ENCODE peak calls at places on chromosomes 5 and 9, in seven cellular contexts. P is osteocyte; X is MCF 10A; Y is right cardiac atrium; H is H4; Z is activated gamma-delta T cell treated with anti-CD3 and anti-CD28 coated beads, Interleukin-2, amount 50 U/mL, for 16 hours; T is cardiac fibroblast. L is an unnamed sample.

GRCh38 chr5:73365990-73366667 is 82.4 kb downstream of the FOXD1 start:
- DNase-seq in P (no peak), X (no peak), Y (no peak), H (no peak), Z (no peak), T (no peak), L (no peak)

GRCh38 chr5:180645609-180646204 is 3.7 kb downstream of the FLT4 start:
- DNase-seq in P (no peak), X (no peak), Y (no peak), H (no peak), Z (no peak), T (no peak), L (no peak)

GRCh38 chr9:36470891-36471290 is 70.8 kb upstream of the RNF38 start:
- DNase-seq in P (no peak), X (peak; percentile 62), Y (peak; percentile 83), H (peak; percentile 81), Z (no peak), T (peak; percentile 83), L (no peak)

GRCh38 chr5:15995206-15996052 is 184.2 kb downstream of the MARCHF11 start:
- DNase-seq in P (no peak), X (peak; percentile 56), Y (no peak), H (peak; percentile 16), Z (no peak), T (peak; percentile 65), L (peak; percentile 45)

GRCh38 chr5:150219142-150219541 is 29.3 kb downstream of the SLC6A7 start:
- DNase-seq in P (no peak), X (no peak), Y (no peak), H (no peak), Z (no peak), T (no peak), L (no peak)

GRCh38 chr9:72477862-72478564 is 43.4 kb upstream of the TMC1 start:
- DNase-seq in P (no peak), X (peak; percentile 86), Y (no peak), H (peak; percentile 92), Z (no peak), T (peak; percentile 83), L (no peak)

GRCh38 chr5:122156724-122157325 is 27.5 kb downstream of the ZNF474 start:
- DNase-seq in P (no peak), X (peak; percentile 73), Y (no peak), H (peak; percentile 53), Z (no peak), T (peak; percentile 80), L (peak; percentile 66)

GRCh38 chr9:15642369-15642962 is 89.6 kb downstream of the CCDC171 start:
- DNase-seq in P (no peak), X (peak; percentile 51), Y (no peak), H (peak; percentile 42), Z (no peak), T (peak; percentile 68), L (peak; percentile 58)

GRCh38 chr9:106482733-106483132 is 380.2 kb upstream of the ZNF462 start:
- DNase-seq in P (no peak), X (peak; percentile 78), Y (no peak), H (peak; percentile 34), Z (no peak), T (no peak), L (no peak)

GRCh38 chr9:131622536-131622935 is 77.2 kb downstream of the PRRT1B start:
- DNase-seq in P (no peak), X (no peak), Y (no peak), H (no peak), Z (no peak), T (no peak), L (no peak)

GRCh38 chr5:172114875-172115422 is 73.1 kb downstream of the STK10 start:
- DNase-seq in P (no peak), X (no peak), Y (peak; percentile 85), H (no peak), Z (peak; percentile 68), T (no peak), L (no peak)

GRCh38 chr9:79829566-79830347 is 258.0 kb downstream of the TLE4 start:
- DNase-seq in P (no peak), X (no peak), Y (no peak), H (no peak), Z (no peak), T (no peak), L (no peak)

GRCh38 chr5:67235399-67236110 is 39.0 kb upstream of the CD180 start:
- DNase-seq in P (no peak), X (no peak), Y (no peak), H (no peak), Z (no peak), T (no peak), L (no peak)

GRCh38 chr5:7169240-7169878 is 226.6 kb upstream of the ADCY2 start:
- DNase-seq in P (no peak), X (no peak), Y (no peak), H (no peak), Z (no peak), T (no peak), L (no peak)

GRCh38 chr5:51214736-51215135 is 168.5 kb upstream of the ISL1 start:
- DNase-seq in P (no peak), X (no peak), Y (no peak), H (no peak), Z (no peak), T (no peak), L (no peak)

GRCh38 chr5:164253764-164254163 is 748.3 kb downstream of the MAT2B start:
- DNase-seq in P (no peak), X (no peak), Y (no peak), H (no peak), Z (no peak), T (no peak), L (no peak)

GRCh38 chr5:143206194-143207053 is 197.1 kb downstream of the NR3C1 start:
- DNase-seq in P (no peak), X (peak; percentile 69), Y (no peak), H (no peak), Z (no peak), T (no peak), L (peak; percentile 46)

GRCh38 chr5:144680711-144681110 is 510.0 kb downstream of the KCTD16 start:
- DNase-seq in P (no peak), X (no peak), Y (no peak), H (no peak), Z (no peak), T (no peak), L (no peak)

GRCh38 chr5:172450861-172451695 is 3.2 kb downstream of the SH3PXD2B start:
- DNase-seq in P (no peak), X (peak; percentile 76), Y (no peak), H (no peak), Z (no peak), T (peak; percentile 59), L (no peak)

GRCh38 chr5:81626524-81626923 is 124.4 kb downstream of the SSBP2 start:
- DNase-seq in P (no peak), X (peak; percentile 67), Y (no peak), H (peak; percentile 27), Z (no peak), T (peak; percentile 80), L (no peak)

GRCh38 chr5:139844472-139845145 is 49.0 kb downstream of the PSD2 start:
- DNase-seq in P (peak; percentile 89), X (peak; percentile 82), Y (peak; percentile 87), H (peak; percentile 69), Z (peak; percentile 60), T (peak; percentile 77), L (peak; percentile 10)

GRCh38 chr5:66864240-66864884 is 268.2 kb downstream of the MAST4 start:
- DNase-seq in P (no peak), X (peak; percentile 55), Y (no peak), H (peak; percentile 65), Z (no peak), T (peak; percentile 88), L (no peak)

GRCh38 chr5:112848116-112848811 is 12.8 kb upstream of the SRP19 start:
- DNase-seq in P (no peak), X (peak; percentile 80), Y (no peak), H (peak; percentile 85), Z (no peak), T (peak; percentile 84), L (peak; percentile 73)

GRCh38 chr5:158658439-158659230 is 441.1 kb downstream of the EBF1 start:
- DNase-seq in P (no peak), X (peak; percentile 53), Y (no peak), H (no peak), Z (no peak), T (peak; percentile 43), L (no peak)

GRCh38 chr9:131591845-131592208 is 46.5 kb downstream of the PRRT1B start:
- DNase-seq in P (no peak), X (no peak), Y (peak; percentile 9), H (no peak), Z (no peak), T (no peak), L (no peak)

GRCh38 chr9:96279927-96280326 is 22.0 kb downstream of the HSD17B3 start:
- DNase-seq in P (no peak), X (no peak), Y (no peak), H (no peak), Z (no peak), T (no peak), L (no peak)

GRCh38 chr9:117434568-117434967 is 19.7 kb upstream of the ASTN2 start:
- DNase-seq in P (no peak), X (peak; percentile 58), Y (no peak), H (no peak), Z (no peak), T (no peak), L (peak; percentile 82)

GRCh38 chr5:2906302-2907090 is 155.0 kb upstream of the IRX2 start:
- DNase-seq in P (peak; percentile 77), X (no peak), Y (no peak), H (no peak), Z (no peak), T (no peak), L (no peak)

GRCh38 chr5:74406844-74407243 is 233.7 kb downstream of the ENC1 start:
- DNase-seq in P (no peak), X (no peak), Y (no peak), H (no peak), Z (no peak), T (no peak), L (no peak)

GRCh38 chr5:135308752-135309151 is 90.3 kb downstream of the MACROH2A1 start:
- DNase-seq in P (peak; percentile 77), X (peak; percentile 59), Y (no peak), H (peak; percentile 31), Z (no peak), T (peak; percentile 37), L (no peak)

GRCh38 chr9:76818271-76818670 is 54.0 kb downstream of the PCA3 start:
- DNase-seq in P (peak; percentile 87), X (peak; percentile 97), Y (peak; percentile 71), H (peak; percentile 96), Z (no peak), T (peak; percentile 97), L (no peak)

GRCh38 chr5:147782053-147783028 is at the start of gene JAKMIP2:
- DNase-seq in P (peak; percentile 90), X (no peak), Y (peak; percentile 91), H (peak; percentile 97), Z (peak; percentile 82), T (peak; percentile 18), L (peak; percentile 99)

GRCh38 chr5:14444161-14444560 is 137.4 kb upstream of the OTULINL start:
- DNase-seq in P (no peak), X (no peak), Y (no peak), H (no peak), Z (no peak), T (peak; percentile 44), L (no peak)

L was measured in NCI-H2171 treated with DMSO at 0.1 percent for 48 hours.